ENCODE peak calls at places on chromosomes 1 and 21, in four cellular contexts. One of them, this sample, is unnamed.

GRCh38 chr1:116325922-116326321 is 47.1 kb upstream of the ATP1A1 start:
- DNase-seq in IMR-90: no peak
- DNase-seq in GM12878: no peak
- DNase-seq in NCI-H345: no peak
- DNase-seq in this sample: peak; percentile 8

GRCh38 chr1:211928993-211929637 is 98.6 kb upstream of the LPGAT1 start:
- DNase-seq in IMR-90: peak; percentile 20
- DNase-seq in GM12878: no peak
- DNase-seq in NCI-H345: peak; percentile 71
- DNase-seq in this sample: no peak

GRCh38 chr1:18314399-18314798 is 166.3 kb upstream of the KLHDC7A start:
- DNase-seq in IMR-90: no peak
- DNase-seq in GM12878: no peak
- DNase-seq in NCI-H345: no peak
- DNase-seq in this sample: no peak

GRCh38 chr1:94342416-94342815 is 75.8 kb upstream of the ABCD3 start:
- DNase-seq in IMR-90: no peak
- DNase-seq in GM12878: no peak
- DNase-seq in NCI-H345: no peak
- DNase-seq in this sample: no peak

GRCh38 chr1:236185687-236186086 is 43.3 kb downstream of the GPR137B start:
- DNase-seq in IMR-90: no peak
- DNase-seq in GM12878: no peak
- DNase-seq in NCI-H345: no peak
- DNase-seq in this sample: no peak

GRCh38 chr1:117161887-117162286 is 40.3 kb upstream of the TRIM45 start:
- DNase-seq in IMR-90: no peak
- DNase-seq in GM12878: no peak
- DNase-seq in NCI-H345: no peak
- DNase-seq in this sample: no peak

GRCh38 chr21:14114251-14114650 is 96.5 kb downstream of the LIPI start:
- DNase-seq in IMR-90: no peak
- DNase-seq in GM12878: no peak
- DNase-seq in NCI-H345: peak; percentile 41
- DNase-seq in this sample: no peak

GRCh38 chr1:13766906-13767564 is 67.0 kb downstream of the PRDM2 start:
- DNase-seq in IMR-90: peak; percentile 86
- DNase-seq in GM12878: no peak
- DNase-seq in NCI-H345: no peak
- DNase-seq in this sample: peak; percentile 74

GRCh38 chr1:156102634-156103511 is 11.6 kb upstream of the LMNA start:
- DNase-seq in IMR-90: peak; percentile 57
- DNase-seq in GM12878: no peak
- DNase-seq in NCI-H345: no peak
- DNase-seq in this sample: no peak

GRCh38 chr1:21907079-21907418 is 30.1 kb downstream of the HSPG2 start:
- DNase-seq in IMR-90: no peak
- DNase-seq in GM12878: no peak
- DNase-seq in NCI-H345: no peak
- DNase-seq in this sample: no peak

GRCh38 chr1:95304803-95305202 is 70.8 kb downstream of the RWDD3 start:
- DNase-seq in IMR-90: no peak
- DNase-seq in GM12878: no peak
- DNase-seq in NCI-H345: no peak
- DNase-seq in this sample: no peak

GRCh38 chr1:16441312-16441641 is 753 bp downstream of the NECAP2 start:
- DNase-seq in IMR-90: no peak
- DNase-seq in GM12878: no peak
- DNase-seq in NCI-H345: no peak
- DNase-seq in this sample: no peak

GRCh38 chr1:35220976-35221375 is 28.0 kb upstream of the SFPQ start:
- DNase-seq in IMR-90: no peak
- DNase-seq in GM12878: no peak
- DNase-seq in NCI-H345: no peak
- DNase-seq in this sample: peak; percentile 15

This sample was measured in LHCN-M2.